ENCODE peak calls at places on chromosomes 7 and 10, in eight cellular contexts. One of them, this sample, is unnamed.

GRCh38 chr10:1739751-1740150 is 2.4 kb upstream of the ADARB2 start:
- DNase-seq in progenitor cell of endocrine pancreas: no peak
- DNase-seq in activated CD8-positive, alpha-beta memory T cell treated with anti-CD3 and anti-CD28 coated beads for 1 hour: no peak
- DNase-seq in tibial artery: no peak
- DNase-seq in DMS 273 treated with DMSO at 0.1 percent for 48 hours: no peak
- DNase-seq in psoas muscle: no peak
- DNase-seq in hypothalamus: no peak
- DNase-seq in posterior vena cava: no peak
- DNase-seq in this sample: no peak

GRCh38 chr10:11472158-11472753 is 139.2 kb downstream of the USP6NL start:
- DNase-seq in posterior vena cava: no peak
- DNase-seq in psoas muscle: peak
- DNase-seq in DMS 273 treated with DMSO at 0.1 percent for 48 hours: no peak
- DNase-seq in progenitor cell of endocrine pancreas: peak
- DNase-seq in tibial artery: no peak
- DNase-seq in activated CD8-positive, alpha-beta memory T cell treated with anti-CD3 and anti-CD28 coated beads for 1 hour: peak
- DNase-seq in hypothalamus: peak
- DNase-seq in this sample: peak

GRCh38 chr7:135661311-135662122 is 797 bp upstream of the STMP1 start:
- DNase-seq in psoas muscle: no peak
- DNase-seq in progenitor cell of endocrine pancreas: no peak
- DNase-seq in DMS 273 treated with DMSO at 0.1 percent for 48 hours: no peak
- DNase-seq in activated CD8-positive, alpha-beta memory T cell treated with anti-CD3 and anti-CD28 coated beads for 1 hour: no peak
- DNase-seq in posterior vena cava: no peak
- DNase-seq in hypothalamus: no peak
- DNase-seq in tibial artery: no peak
- DNase-seq in this sample: no peak

GRCh38 chr10:60731134-60731883 is 47.0 kb upstream of the CDK1 start:
- DNase-seq in activated CD8-positive, alpha-beta memory T cell treated with anti-CD3 and anti-CD28 coated beads for 1 hour: no peak
- DNase-seq in psoas muscle: no peak
- DNase-seq in progenitor cell of endocrine pancreas: no peak
- DNase-seq in tibial artery: no peak
- DNase-seq in hypothalamus: no peak
- DNase-seq in DMS 273 treated with DMSO at 0.1 percent for 48 hours: no peak
- DNase-seq in posterior vena cava: no peak
- DNase-seq in this sample: no peak

GRCh38 chr7:151425670-151426075 is 14.3 kb downstream of the CRYGN start:
- DNase-seq in posterior vena cava: peak
- DNase-seq in hypothalamus: no peak
- DNase-seq in progenitor cell of endocrine pancreas: no peak
- DNase-seq in DMS 273 treated with DMSO at 0.1 percent for 48 hours: no peak
- DNase-seq in activated CD8-positive, alpha-beta memory T cell treated with anti-CD3 and anti-CD28 coated beads for 1 hour: no peak
- DNase-seq in tibial artery: peak
- DNase-seq in psoas muscle: no peak
- DNase-seq in this sample: no peak

GRCh38 chr10:106557053-106557452 is 607.5 kb downstream of the SORCS1 start:
- DNase-seq in hypothalamus: no peak
- DNase-seq in activated CD8-positive, alpha-beta memory T cell treated with anti-CD3 and anti-CD28 coated beads for 1 hour: no peak
- DNase-seq in posterior vena cava: no peak
- DNase-seq in progenitor cell of endocrine pancreas: no peak
- DNase-seq in DMS 273 treated with DMSO at 0.1 percent for 48 hours: no peak
- DNase-seq in psoas muscle: no peak
- DNase-seq in tibial artery: no peak
- DNase-seq in this sample: no peak

GRCh38 chr7:128393526-128394330 is 16.1 kb downstream of the IMPDH1 start:
- DNase-seq in tibial artery: no peak
- DNase-seq in activated CD8-positive, alpha-beta memory T cell treated with anti-CD3 and anti-CD28 coated beads for 1 hour: no peak
- DNase-seq in DMS 273 treated with DMSO at 0.1 percent for 48 hours: no peak
- DNase-seq in psoas muscle: no peak
- DNase-seq in progenitor cell of endocrine pancreas: no peak
- DNase-seq in hypothalamus: no peak
- DNase-seq in posterior vena cava: peak
- DNase-seq in this sample: no peak

GRCh38 chr7:101950450-101951119 is 133.2 kb downstream of the CUX1 start:
- DNase-seq in progenitor cell of endocrine pancreas: no peak
- DNase-seq in hypothalamus: no peak
- DNase-seq in DMS 273 treated with DMSO at 0.1 percent for 48 hours: peak
- DNase-seq in posterior vena cava: no peak
- DNase-seq in activated CD8-positive, alpha-beta memory T cell treated with anti-CD3 and anti-CD28 coated beads for 1 hour: no peak
- DNase-seq in psoas muscle: no peak
- DNase-seq in tibial artery: no peak
- DNase-seq in this sample: no peak

GRCh38 chr10:36704124-36704523 is 421.3 kb upstream of the ANKRD30A start:
- DNase-seq in activated CD8-positive, alpha-beta memory T cell treated with anti-CD3 and anti-CD28 coated beads for 1 hour: no peak
- DNase-seq in progenitor cell of endocrine pancreas: no peak
- DNase-seq in psoas muscle: no peak
- DNase-seq in posterior vena cava: no peak
- DNase-seq in hypothalamus: no peak
- DNase-seq in DMS 273 treated with DMSO at 0.1 percent for 48 hours: no peak
- DNase-seq in tibial artery: no peak
- DNase-seq in this sample: no peak

GRCh38 chr10:53489331-53489730 is 716.7 kb upstream of the MBL2 start:
- DNase-seq in tibial artery: no peak
- DNase-seq in DMS 273 treated with DMSO at 0.1 percent for 48 hours: no peak
- DNase-seq in psoas muscle: no peak
- DNase-seq in progenitor cell of endocrine pancreas: no peak
- DNase-seq in posterior vena cava: no peak
- DNase-seq in hypothalamus: no peak
- DNase-seq in activated CD8-positive, alpha-beta memory T cell treated with anti-CD3 and anti-CD28 coated beads for 1 hour: no peak
- DNase-seq in this sample: no peak

GRCh38 chr10:91551856-91552255 is 81.0 kb downstream of the PPP1R3C start:
- DNase-seq in psoas muscle: no peak
- DNase-seq in progenitor cell of endocrine pancreas: no peak
- DNase-seq in activated CD8-positive, alpha-beta memory T cell treated with anti-CD3 and anti-CD28 coated beads for 1 hour: no peak
- DNase-seq in tibial artery: no peak
- DNase-seq in posterior vena cava: no peak
- DNase-seq in hypothalamus: no peak
- DNase-seq in DMS 273 treated with DMSO at 0.1 percent for 48 hours: peak
- DNase-seq in this sample: no peak

GRCh38 chr10:110363572-110364411 is 59.1 kb upstream of the SMNDC1 start:
- DNase-seq in psoas muscle: no peak
- DNase-seq in hypothalamus: peak
- DNase-seq in DMS 273 treated with DMSO at 0.1 percent for 48 hours: peak
- DNase-seq in tibial artery: no peak
- DNase-seq in activated CD8-positive, alpha-beta memory T cell treated with anti-CD3 and anti-CD28 coated beads for 1 hour: no peak
- DNase-seq in progenitor cell of endocrine pancreas: no peak
- DNase-seq in posterior vena cava: no peak
- DNase-seq in this sample: peak

GRCh38 chr10:13839430-13839986 is 252.7 kb downstream of the PRPF18 start:
- DNase-seq in progenitor cell of endocrine pancreas: no peak
- DNase-seq in activated CD8-positive, alpha-beta memory T cell treated with anti-CD3 and anti-CD28 coated beads for 1 hour: no peak
- DNase-seq in psoas muscle: peak
- DNase-seq in posterior vena cava: no peak
- DNase-seq in hypothalamus: no peak
- DNase-seq in DMS 273 treated with DMSO at 0.1 percent for 48 hours: no peak
- DNase-seq in tibial artery: peak
- DNase-seq in this sample: no peak

GRCh38 chr7:120060283-120060682 is 212.7 kb upstream of the KCND2 start:
- DNase-seq in psoas muscle: no peak
- DNase-seq in hypothalamus: no peak
- DNase-seq in tibial artery: no peak
- DNase-seq in posterior vena cava: no peak
- DNase-seq in DMS 273 treated with DMSO at 0.1 percent for 48 hours: no peak
- DNase-seq in activated CD8-positive, alpha-beta memory T cell treated with anti-CD3 and anti-CD28 coated beads for 1 hour: no peak
- DNase-seq in progenitor cell of endocrine pancreas: no peak
- DNase-seq in this sample: no peak

GRCh38 chr10:118635674-118636402 is 40.4 kb upstream of the PRLHR start:
- DNase-seq in DMS 273 treated with DMSO at 0.1 percent for 48 hours: peak
- DNase-seq in psoas muscle: no peak
- DNase-seq in tibial artery: no peak
- DNase-seq in progenitor cell of endocrine pancreas: no peak
- DNase-seq in hypothalamus: no peak
- DNase-seq in posterior vena cava: no peak
- DNase-seq in activated CD8-positive, alpha-beta memory T cell treated with anti-CD3 and anti-CD28 coated beads for 1 hour: no peak
- DNase-seq in this sample: no peak

GRCh38 chr10:122348951-122349361 is 25.6 kb upstream of the PLEKHA1 start:
- DNase-seq in psoas muscle: no peak
- DNase-seq in hypothalamus: no peak
- DNase-seq in tibial artery: no peak
- DNase-seq in activated CD8-positive, alpha-beta memory T cell treated with anti-CD3 and anti-CD28 coated beads for 1 hour: no peak
- DNase-seq in DMS 273 treated with DMSO at 0.1 percent for 48 hours: no peak
- DNase-seq in progenitor cell of endocrine pancreas: no peak
- DNase-seq in posterior vena cava: peak
- DNase-seq in this sample: no peak

This sample was measured in NCI-H2171.